ENCODE peak calls at places on chromosomes 16 and 17, in four cellular contexts. B is A549, V is Panc1, E is OCI-LY7. W is an unnamed sample. For H3K4me1, the result is how much of the 10 kb centered on the place peaks cover.

GRCh38 chr16:84054916-84055315 is 12.3 kb upstream of the SLC38A8 start:
- DNase-seq in B (no peak), E (no peak), V (no peak), W (no peak)

GRCh38 chr17:34637548-34638525 is 58.5 kb downstream of the TMEM132E start:
- DNase-seq in V (peak), E (peak), B (peak), W (peak)

GRCh38 chr17:8384801-8385335 is 1.9 kb upstream of the RPL26 start:
- DNase-seq in B (peak), V (no peak), E (no peak), W (no peak)

GRCh38 chr17:30117548-30118155 is 1.0 kb downstream of the NSRP1 start:
- DNase-seq in V (no peak), B (no peak), E (no peak), W (no peak)

GRCh38 chr17:81577278-81578000 is 25.3 kb upstream of the FAAP100 start:
- DNase-seq in E (peak), V (no peak), B (peak), W (no peak)

GRCh38 chr17:41505007-41505835 is at the start of gene KRT13:
- DNase-seq in V (no peak), B (no peak), E (no peak), W (no peak)

GRCh38 chr17:32127156-32127897 is 15.0 kb upstream of the RHOT1 start:
- DNase-seq in E (peak), B (peak), V (peak), W (peak)

GRCh38 chr16:35339337-35339736 is 1879.9 kb downstream of the TP53TG3F start:
- DNase-seq in B (no peak), E (peak), V (no peak), W (no peak)

GRCh38 chr17:335691-336090 is 16.9 kb downstream of the RPH3AL start:
- DNase-seq in E (no peak), B (no peak), V (no peak), W (no peak)

GRCh38 chr17:337022-337420 is 15.6 kb downstream of the RPH3AL start:
- DNase-seq in E (no peak), V (no peak), B (no peak), W (no peak)

GRCh38 chr17:337453-337852 is 15.2 kb downstream of the RPH3AL start:
- DNase-seq in B (no peak), V (no peak), E (no peak), W (no peak)

GRCh38 chr17:334974-335481 is 17.6 kb downstream of the RPH3AL start:
- DNase-seq in B (no peak), E (no peak), V (no peak), W (no peak)

DNA sequence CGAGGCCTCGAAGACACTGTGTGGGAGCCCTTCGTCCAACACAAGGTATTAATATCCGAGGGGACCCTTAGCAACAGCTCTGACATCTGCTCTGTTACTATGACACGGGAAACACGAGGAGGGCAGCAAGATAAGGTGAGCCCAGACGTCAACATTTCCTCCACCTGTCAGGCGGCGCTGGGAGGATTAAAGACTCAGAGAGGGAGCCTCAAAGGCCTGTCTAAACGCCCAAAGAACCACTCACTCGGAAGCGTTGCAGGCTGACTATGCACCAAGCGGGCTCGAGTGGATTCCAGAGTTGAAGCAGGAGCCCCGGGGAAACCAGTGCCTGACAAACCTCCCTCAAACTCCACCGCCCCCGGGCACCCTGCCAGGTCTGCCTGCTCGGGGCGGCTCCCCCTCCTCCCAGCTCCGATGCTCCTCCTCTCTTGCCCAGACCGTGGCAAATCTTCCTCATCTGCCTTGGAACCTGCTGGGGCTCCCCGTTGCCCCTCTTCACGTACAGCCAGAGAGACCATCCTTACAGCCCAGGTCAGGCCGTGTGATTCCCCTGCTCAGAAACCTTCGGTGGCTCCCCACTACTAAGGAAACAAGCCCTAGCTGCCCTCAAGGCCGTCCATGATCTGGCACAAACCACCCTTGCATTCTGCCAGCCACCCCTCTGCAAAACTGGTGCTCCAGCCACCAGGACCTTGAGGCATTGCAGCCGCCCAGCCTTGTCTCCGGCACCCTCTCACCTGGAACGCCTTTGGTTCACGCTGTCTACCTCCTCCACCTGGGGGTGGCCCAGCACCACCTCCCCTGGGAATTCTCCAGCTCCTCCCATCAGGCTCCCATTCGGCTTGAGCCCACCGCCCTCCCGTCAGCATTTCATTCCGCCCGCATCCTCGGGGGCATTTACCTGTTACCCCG is 16.2 kb downstream of the RPH3AL start:
- DNase-seq in V (no peak), B (no peak), E (no peak), W (peak)
- H3K4me1 ChIP-seq in V (under half), B (under half), E (under half), W (under half)

DNA sequence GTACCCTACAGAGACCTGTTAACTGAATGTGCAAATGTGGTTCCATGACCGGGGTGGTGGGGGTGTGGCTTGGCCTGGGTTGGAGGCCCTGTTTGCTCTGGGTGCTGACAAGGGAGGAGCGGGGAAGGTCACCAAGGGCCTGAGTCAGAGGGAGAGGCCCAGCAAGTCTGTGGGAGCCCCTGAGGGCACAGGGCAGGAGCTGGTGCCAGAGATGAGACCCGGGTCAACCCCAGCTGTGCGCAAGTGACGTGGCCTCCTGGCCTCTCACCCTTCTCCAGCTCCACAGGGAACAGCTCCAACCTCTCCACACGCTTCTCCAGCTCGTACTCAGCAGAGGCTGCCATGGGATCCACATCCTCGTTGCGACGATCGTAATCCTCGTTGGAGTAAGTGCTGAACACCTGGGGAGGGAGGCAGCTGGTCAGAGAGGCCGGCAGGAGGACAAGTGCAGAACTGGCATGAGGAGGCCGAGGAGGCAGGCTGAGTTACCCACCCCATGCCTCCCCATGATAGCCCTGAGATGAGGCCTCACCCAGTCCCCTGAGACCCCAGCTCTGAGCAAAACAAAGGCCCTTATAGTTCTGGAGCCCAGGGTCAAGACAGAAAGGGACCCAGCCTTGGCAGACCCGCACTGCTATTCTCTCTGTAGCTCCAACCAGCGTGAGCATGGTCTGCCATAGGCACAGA is 5.5 kb downstream of the PPP1R9B start:
- DNase-seq in V (no peak), E (no peak), B (no peak), W (no peak)
- H3K4me1 ChIP-seq in V (under half), E (under half), B (under half), W (under half)

DNA sequence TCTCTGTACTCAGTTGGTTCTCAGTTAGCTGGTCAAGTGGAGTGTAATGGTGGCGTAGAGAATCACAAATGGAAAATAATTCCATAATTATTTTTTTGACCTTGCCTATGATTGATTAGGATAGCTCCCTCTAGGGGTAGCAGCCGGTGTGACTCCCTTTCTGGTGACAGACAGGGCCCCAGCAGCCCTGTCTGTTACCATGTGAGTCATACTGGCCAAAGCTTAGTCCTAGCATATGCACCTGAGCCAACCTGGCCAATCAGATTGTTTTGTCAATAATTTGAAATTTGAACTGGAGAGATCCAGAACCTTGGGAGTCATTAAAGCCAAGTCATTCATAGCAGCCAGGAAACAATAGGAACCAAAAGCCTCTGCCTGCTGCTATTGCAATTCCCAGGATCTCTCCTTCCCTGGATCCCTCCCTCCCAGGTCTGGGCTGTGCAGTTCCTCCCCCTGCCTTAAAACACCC is 5.6 kb downstream of the PNPO start:
- DNase-seq in E (peak), B (peak), V (peak), W (peak)
- H3K4me1 ChIP-seq in E (under half), B (half or more), V (under half), W (under half)

DNA sequence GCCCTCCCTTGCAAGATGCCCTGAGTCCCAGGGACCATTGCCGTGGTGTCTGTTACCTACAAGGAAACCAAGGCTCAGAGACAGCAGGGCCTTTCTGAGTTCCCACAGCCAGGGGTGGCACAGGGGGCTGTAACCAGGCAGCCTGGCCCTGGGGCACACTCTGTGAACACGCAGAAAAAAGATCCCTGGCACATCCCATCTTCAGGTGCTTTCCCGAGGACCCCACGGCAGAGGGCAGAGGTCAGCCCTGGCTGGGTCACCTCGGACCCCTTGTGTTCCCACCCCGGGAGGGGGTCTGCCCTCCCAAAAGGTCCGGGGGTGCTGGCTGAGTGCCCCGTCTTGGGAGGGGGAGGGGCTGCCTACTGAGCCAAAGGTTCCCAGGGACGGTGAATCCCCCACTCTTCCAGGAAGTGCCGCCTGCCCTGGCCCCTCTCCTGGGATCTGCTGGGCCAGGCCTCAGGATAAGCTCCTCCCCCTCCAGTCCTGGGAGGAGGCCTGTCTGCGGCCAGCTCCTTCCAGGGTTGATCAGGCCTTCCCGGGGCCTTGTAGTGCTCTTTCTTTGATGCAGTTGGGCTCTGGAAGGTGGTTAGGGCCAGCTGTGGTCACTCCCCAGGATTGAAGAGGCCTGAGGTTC is 8.1 kb downstream of the GLIS2 start:
- DNase-seq in E (no peak), V (no peak), B (peak), W (peak)
- H3K4me1 ChIP-seq in E (under half), V (half or more), B (half or more), W (under half)

GRCh38 chr17:64174686-64175456 is 44.9 kb upstream of the ERN1 start:
- DNase-seq in B (no peak), V (no peak), E (no peak), W (peak)
- H3K4me1 ChIP-seq in B (under half), V (under half), E (under half), W (half or more)

GRCh38 chr17:10031606-10032005 is 126.5 kb upstream of the RCVRN start:
- DNase-seq in B (no peak), V (no peak), E (no peak), W (no peak)

GRCh38 chr17:10031102-10031501 is 126.0 kb upstream of the RCVRN start:
- DNase-seq in E (no peak), V (no peak), B (no peak), W (no peak)

GRCh38 chr17:10025976-10026785 is 121.1 kb upstream of the RCVRN start:
- DNase-seq in B (no peak), V (no peak), E (no peak), W (no peak)

GRCh38 chr17:10026786-10027046 is 121.6 kb upstream of the RCVRN start:
- DNase-seq in B (no peak), V (no peak), E (no peak), W (no peak)

DNA sequence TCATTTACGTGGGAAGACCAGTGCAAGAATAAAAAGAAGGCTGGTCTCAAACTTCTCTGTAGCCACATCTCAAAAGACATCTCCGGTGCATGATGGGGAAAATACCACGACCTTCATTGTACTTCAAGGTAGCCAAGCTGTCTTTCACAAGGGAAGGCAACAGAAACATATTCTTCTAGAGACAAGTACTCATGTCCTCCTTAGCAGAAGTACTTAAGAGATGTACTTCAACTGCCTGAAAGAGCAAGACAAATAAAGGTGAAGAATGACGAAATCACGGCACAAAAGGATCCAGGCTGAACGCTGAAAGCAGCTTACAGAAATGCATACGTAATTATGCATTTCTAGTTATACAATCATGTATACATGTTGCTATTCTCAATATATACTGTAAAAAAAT is 124.1 kb upstream of the RCVRN start:
- DNase-seq in E (no peak), B (no peak), V (no peak), W (no peak)
- H3K4me1 ChIP-seq in E (under half), B (under half), V (under half), W (under half)

GRCh38 chr17:51279183-51279582 is 18.8 kb downstream of the UTP18 start:
- DNase-seq in V (no peak), E (no peak), B (no peak), W (no peak)

GRCh38 chr17:51270675-51271074 is 10.3 kb downstream of the UTP18 start:
- DNase-seq in V (no peak), B (no peak), E (no peak), W (no peak)

DNA sequence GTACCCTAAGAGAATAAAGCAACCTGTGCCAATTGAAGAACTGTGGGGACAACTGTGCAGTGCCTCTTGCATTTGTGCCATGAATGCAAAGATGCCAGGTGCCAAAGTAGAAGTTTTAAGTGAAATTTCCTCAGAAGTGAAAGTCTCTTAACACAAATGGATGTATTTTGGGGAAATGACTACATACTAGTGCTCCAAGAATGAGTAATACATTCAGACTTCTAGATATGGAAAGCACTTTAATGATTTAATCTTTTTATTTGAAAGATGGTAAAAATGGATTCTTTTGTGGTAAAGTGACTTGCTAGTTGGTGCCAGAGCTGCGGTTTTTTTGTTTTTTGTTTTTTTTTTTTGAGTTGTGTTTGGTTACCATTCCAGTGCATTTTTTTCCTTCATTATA is 15.0 kb downstream of the UTP18 start:
- DNase-seq in B (no peak), V (no peak), E (no peak), W (no peak)
- H3K4me1 ChIP-seq in B (under half), V (under half), E (under half), W (under half)

DNA sequence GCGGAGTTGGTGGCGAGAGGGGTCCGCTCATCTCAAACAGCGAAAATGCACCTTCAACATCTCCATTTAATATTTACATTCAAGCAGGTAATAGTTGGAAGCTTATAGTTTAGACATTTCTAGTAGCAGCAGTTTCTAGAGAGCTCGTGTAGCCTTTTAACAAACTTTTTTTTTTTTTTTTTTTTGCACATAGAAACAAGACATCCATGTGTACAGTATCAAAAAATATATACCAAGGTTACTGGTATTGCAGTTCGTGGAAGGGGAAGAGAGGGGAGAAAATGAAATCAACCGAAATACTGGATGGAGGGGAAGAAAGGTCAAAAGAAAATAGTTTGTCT is 6.2 kb downstream of the CBX4 start:
- DNase-seq in V (no peak), B (no peak), E (no peak), W (no peak)
- H3K4me1 ChIP-seq in V (half or more), B (half or more), E (under half), W (under half)

W was measured in gastrocnemius medialis.